ENCODE peak calls at places on chromosomes 6 and 20, in seven cellular contexts. V, L, M, N, U, C and D are unnamed samples.

GRCh38 chr6:132063738-132064137 is 112.6 kb upstream of the CCN2 start:
- DNase-seq in V (no peak), L (peak; percentile 85), M (no peak), N (no peak), U (no peak), C (no peak), D (peak; percentile 80)

GRCh38 chr6:26536571-26537159 is 1.5 kb upstream of the HMGN4 start:
- DNase-seq in V (peak; percentile 32), L (peak; percentile 77), M (peak; percentile 53), N (no peak), U (no peak), C (peak; percentile 58), D (peak; percentile 39)

GRCh38 chr6:124924333-124924759 is 37.9 kb upstream of the RNF217 start:
- DNase-seq in V (no peak), L (peak; percentile 6), M (no peak), N (no peak), U (no peak), C (no peak), D (no peak)

GRCh38 chr6:18350728-18351127 is 36.4 kb upstream of the RNF144B start:
- DNase-seq in V (no peak), L (no peak), M (no peak), N (no peak), U (no peak), C (no peak), D (no peak)

GRCh38 chr20:37346526-37347346 is 796 bp downstream of the SRC start:
- DNase-seq in V (no peak), L (no peak), M (peak; percentile 67), N (peak; percentile 69), U (no peak), C (peak; percentile 63), D (no peak)

GRCh38 chr20:12152996-12153395 is 235.3 kb downstream of the BTBD3 start:
- DNase-seq in V (no peak), L (peak; percentile 90), M (no peak), N (no peak), U (no peak), C (no peak), D (peak; percentile 51)

GRCh38 chr6:163585932-163586437 is 171.5 kb downstream of the QKI start:
- DNase-seq in V (no peak), L (peak; percentile 93), M (no peak), N (peak; percentile 78), U (no peak), C (no peak), D (peak; percentile 54)

GRCh38 chr20:14716251-14716650 is 378.8 kb upstream of the FLRT3 start:
- DNase-seq in V (no peak), L (no peak), M (no peak), N (no peak), U (no peak), C (peak; percentile 92), D (no peak)

GRCh38 chr6:47209632-47210031 is 100.1 kb downstream of the TNFRSF21 start:
- DNase-seq in V (no peak), L (peak; percentile 70), M (no peak), N (no peak), U (no peak), C (no peak), D (no peak)

GRCh38 chr6:21001736-21002135 is 467.5 kb downstream of the CDKAL1 start:
- DNase-seq in V (no peak), L (peak; percentile 12), M (no peak), N (no peak), U (no peak), C (no peak), D (no peak)

GRCh38 chr6:146803601-146804000 is 204.8 kb downstream of the ADGB start:
- DNase-seq in V (peak; percentile 20), L (no peak), M (peak; percentile 21), N (no peak), U (no peak), C (no peak), D (no peak)

GRCh38 chr6:10696655-10697054 is 1.9 kb downstream of the PAK1IP1 start:
- DNase-seq in V (no peak), L (no peak), M (no peak), N (no peak), U (no peak), C (no peak), D (no peak)

GRCh38 chr6:140401666-140402255 is 1027.3 kb upstream of the CITED2 start:
- DNase-seq in V (no peak), L (peak; percentile 41), M (no peak), N (no peak), U (no peak), C (no peak), D (peak; percentile 66)

GRCh38 chr20:50169329-50169823 is 15.9 kb upstream of the PEDS1 start:
- DNase-seq in V (peak; percentile 91), L (peak; percentile 76), M (peak; percentile 81), N (peak; percentile 89), U (no peak), C (peak; percentile 71), D (no peak)

GRCh38 chr6:160431231-160431630 is 83.1 kb downstream of the SLC22A3 start:
- DNase-seq in V (no peak), L (peak; percentile 85), M (peak; percentile 84), N (no peak), U (no peak), C (no peak), D (peak; percentile 54)

GRCh38 chr6:109455502-109456282 is at the start of gene MICAL1:
- DNase-seq in V (peak; percentile 90), L (peak; percentile 24), M (peak; percentile 71), N (peak; percentile 90), U (no peak), C (peak; percentile 88), D (no peak)

GRCh38 chr6:88031550-88031949 is 16.1 kb upstream of the SPACA1 start:
- DNase-seq in V (no peak), L (no peak), M (no peak), N (no peak), U (no peak), C (no peak), D (peak; percentile 1)

GRCh38 chr6:44854712-44855111 is 467.2 kb downstream of the CDC5L start:
- DNase-seq in V (no peak), L (no peak), M (no peak), N (no peak), U (no peak), C (no peak), D (no peak)

GRCh38 chr6:73580247-73581149 is 59.7 kb upstream of the EEF1A1 start:
- DNase-seq in V (peak; percentile 70), L (peak; percentile 98), M (peak; percentile 78), N (peak; percentile 92), U (peak; percentile 94), C (peak; percentile 94), D (peak; percentile 98)

GRCh38 chr6:17902953-17903352 is 84.5 kb downstream of the KIF13A start:
- DNase-seq in V (no peak), L (no peak), M (no peak), N (no peak), U (no peak), C (no peak), D (no peak)

GRCh38 chr6:158910484-158911075 is 89.4 kb downstream of the RSPH3 start:
- DNase-seq in V (no peak), L (no peak), M (no peak), N (no peak), U (no peak), C (peak; percentile 76), D (no peak)

GRCh38 chr20:9838035-9838377 is 870 bp downstream of the PAK5 start:
- DNase-seq in V (no peak), L (no peak), M (no peak), N (no peak), U (no peak), C (no peak), D (no peak)

GRCh38 chr20:1646975-1647431 is 10.6 kb downstream of the SIRPG start:
- DNase-seq in V (no peak), L (no peak), M (no peak), N (no peak), U (peak; percentile 34), C (no peak), D (no peak)
- H3K4me1 ChIP-seq in V (no peaks in the 10 kb centered on the region), L (no peaks in the 10 kb centered on the region), M (no peaks in the 10 kb centered on the region), N (no peaks in the 10 kb centered on the region), U (no peaks in the 10 kb centered on the region), C (no peaks in the 10 kb centered on the region), D (no peaks in the 10 kb centered on the region)

DNA sequence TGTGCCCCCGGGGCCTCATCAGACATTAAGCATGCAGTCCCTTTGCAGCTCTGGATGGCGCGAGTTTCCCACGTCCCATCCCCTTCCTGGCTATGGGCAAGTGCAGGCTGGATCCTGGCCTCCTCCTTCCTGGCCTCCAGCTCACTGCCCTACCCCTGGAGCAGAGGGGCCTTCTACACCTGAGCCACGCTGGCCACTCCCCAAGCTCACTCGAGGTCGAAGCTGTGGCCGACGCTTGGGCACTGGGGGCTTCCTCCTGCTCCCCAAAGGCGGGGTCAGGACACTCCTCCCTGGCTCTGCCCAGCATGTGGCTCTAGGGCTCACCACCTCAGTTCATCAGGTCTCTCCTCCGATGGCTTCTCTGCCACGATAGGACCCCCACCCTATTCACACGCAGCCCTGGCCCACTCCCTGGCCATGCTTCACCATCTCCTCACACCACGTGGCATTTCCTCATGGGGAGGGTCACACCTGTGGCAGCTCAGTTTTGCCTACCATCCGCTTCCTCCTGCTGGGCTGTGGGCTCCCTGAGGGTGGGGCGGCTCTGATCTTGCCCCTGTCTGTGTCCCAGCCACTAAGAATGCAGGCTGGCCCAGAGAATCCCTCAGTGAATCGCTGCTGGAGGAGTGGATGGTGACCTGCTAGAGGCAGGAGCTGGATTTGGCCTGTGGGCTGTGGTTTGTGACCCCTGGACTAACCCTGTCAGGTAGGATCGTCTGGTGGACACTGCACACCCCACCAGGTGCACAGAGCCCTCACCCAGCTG is 280.7 kb downstream of the TAF4 start:
- DNase-seq in V (no peak), L (no peak), M (no peak), N (no peak), U (no peak), C (no peak), D (no peak)
- H3K27me3 ChIP-seq in V (no peaks in the 10 kb centered on the region), L (no peaks in the 10 kb centered on the region), M (no peaks in the 10 kb centered on the region), N (no peaks in the 10 kb centered on the region), U (no peaks in the 10 kb centered on the region), C (peaks cover 27% of the 10 kb centered on the region), D (no peaks in the 10 kb centered on the region)

DNA sequence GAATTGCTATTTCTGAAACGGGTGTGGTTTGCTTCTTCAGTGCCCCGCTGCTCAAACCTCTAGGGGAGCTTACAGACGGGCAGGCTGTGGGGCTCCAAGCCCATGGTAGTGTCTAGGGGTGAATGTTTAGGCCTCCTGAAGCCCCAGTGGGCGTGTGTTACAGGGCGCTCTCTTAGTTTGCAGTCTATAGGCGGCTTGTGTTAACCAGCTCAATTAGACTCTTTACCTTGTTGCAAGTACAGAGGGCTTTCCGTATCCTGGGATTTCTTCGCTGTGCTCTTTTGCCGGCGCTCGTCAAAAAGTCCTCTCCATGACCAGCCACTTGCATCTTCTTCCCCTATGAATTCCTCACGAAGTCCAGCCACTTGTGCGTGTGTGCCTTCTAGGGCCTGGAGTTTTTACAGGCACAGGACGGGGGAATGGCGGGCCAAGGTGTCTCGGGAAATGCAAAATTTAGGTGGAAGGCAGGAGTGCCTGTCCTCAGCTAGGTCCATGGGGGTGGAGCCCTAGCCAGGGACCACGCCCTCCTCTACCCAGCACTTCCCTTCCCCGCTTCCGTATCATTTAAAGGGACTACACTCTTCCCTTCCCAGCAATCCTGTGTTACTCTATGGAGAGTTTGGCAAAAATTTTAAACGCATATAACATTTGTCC is 94.5 kb downstream of the HTR1B start:
- DNase-seq in V (peak; percentile 61), L (peak; percentile 38), M (peak; percentile 23), N (peak; percentile 67), U (no peak), C (peak; percentile 46), D (peak; percentile 14)
- TF ChIP-seq CTCF in V (no peak), L (no peak), M (no peak), N (no peak), U (no peak), C (no peak), D (no peak)

DNA sequence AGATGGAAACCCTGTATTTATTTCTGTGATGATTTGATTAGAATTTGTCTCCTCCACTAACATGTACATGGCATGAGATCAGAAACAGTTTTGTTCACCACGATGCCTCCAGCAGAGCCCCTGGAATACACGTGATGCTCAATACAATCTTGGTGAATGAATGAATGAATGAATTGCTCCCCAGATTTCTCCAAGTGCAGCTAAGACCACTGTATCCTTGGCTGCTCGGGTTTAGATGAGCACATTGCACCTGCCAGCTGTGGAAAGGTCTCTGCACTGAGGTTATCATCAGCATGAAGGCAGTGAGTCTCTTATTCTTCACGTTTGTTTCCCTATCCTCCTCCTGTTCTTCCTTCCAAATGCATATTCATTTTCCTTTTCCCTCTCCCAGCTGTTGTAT is 17.9 kb downstream of the CASS4 start:
- DNase-seq in V (no peak), L (no peak), M (no peak), N (peak; percentile 16), U (no peak), C (no peak), D (no peak)
- H3K4me1 ChIP-seq in V (no peaks in the 10 kb centered on the region), L (peaks cover 39% of the 10 kb centered on the region), M (no peaks in the 10 kb centered on the region), N (no peaks in the 10 kb centered on the region), U (no peaks in the 10 kb centered on the region), C (no peaks in the 10 kb centered on the region), D (peaks cover 8% of the 10 kb centered on the region)